ENCODE peak calls at places on chromosomes 16 and 17, in five cellular contexts. V is IMR-90, T is A549, Y is GM23248, W is fibroblast of lung. N is an unnamed sample.

GRCh38 chr16:879461-879861 is 78.9 kb upstream of the GNG13 start:
- DNase-seq in W (no peak), T (no peak), V (no peak), Y (no peak), N (no peak)

GRCh38 chr16:48852955-48853354 is 243.0 kb upstream of the N4BP1 start:
- DNase-seq in T (no peak), V (no peak), W (no peak), Y (no peak), N (no peak)

GRCh38 chr17:40490289-40490853 is 11.1 kb downstream of the TNS4 start:
- DNase-seq in Y (peak; percentile 92), T (peak; percentile 76), W (peak; percentile 69), V (peak; percentile 81), N (peak; percentile 85)

GRCh38 chr17:51046527-51047384 is 73.9 kb downstream of the SPAG9 start:
- DNase-seq in W (peak; percentile 98), V (peak; percentile 87), T (peak; percentile 26), Y (peak; percentile 88), N (peak; percentile 82)

GRCh38 chr16:88298882-88299745 is 83.6 kb upstream of the ZNF469 start:
- DNase-seq in T (no peak), W (peak; percentile 74), Y (peak; percentile 89), V (peak; percentile 68), N (peak; percentile 70)

GRCh38 chr16:51939371-51940005 is 607.5 kb downstream of the TOX3 start:
- DNase-seq in T (no peak), Y (no peak), V (no peak), W (no peak), N (no peak)

GRCh38 chr17:2837147-2837561 is 40.9 kb downstream of the RAP1GAP2 start:
- DNase-seq in V (no peak), Y (no peak), W (no peak), T (no peak), N (no peak)

GRCh38 chr17:31405941-31406371 is 14.5 kb downstream of the RAB11FIP4 start:
- DNase-seq in W (no peak), V (no peak), T (no peak), Y (no peak), N (no peak)

GRCh38 chr17:64399071-64399766 is 8.6 kb upstream of the PECAM1 start:
- DNase-seq in T (no peak), V (no peak), Y (no peak), W (peak; percentile 65), N (peak; percentile 50)

GRCh38 chr17:78272181-78272913 is 40.9 kb downstream of the TMEM235 start:
- DNase-seq in Y (no peak), W (peak; percentile 46), T (peak; percentile 81), V (peak; percentile 90), N (peak; percentile 99)

GRCh38 chr17:37732313-37732712 is 12.5 kb downstream of the HNF1B start:
- DNase-seq in T (no peak), V (no peak), Y (no peak), W (no peak), N (no peak)

GRCh38 chr17:17819561-17819995 is 17.2 kb downstream of the SREBF1 start:
- DNase-seq in Y (peak; percentile 92), W (peak; percentile 89), T (peak; percentile 89), V (peak; percentile 92), N (peak; percentile 89)

GRCh38 chr16:35193956-35194355 is 1734.5 kb downstream of the TP53TG3F start:
- DNase-seq in T (no peak), Y (no peak), V (no peak), W (no peak), N (no peak)

GRCh38 chr17:77164483-77165030 is 23.8 kb downstream of the SEC14L1 start:
- DNase-seq in W (peak; percentile 53), T (no peak), V (peak; percentile 53), Y (no peak), N (no peak)
- H3K4me2 ChIP-seq in W (no peak overlapping the region), T (no peak overlapping the region), V (peak overlapping the region; percentile 56), Y (no peak overlapping the region), N (no peak overlapping the region)

DNA sequence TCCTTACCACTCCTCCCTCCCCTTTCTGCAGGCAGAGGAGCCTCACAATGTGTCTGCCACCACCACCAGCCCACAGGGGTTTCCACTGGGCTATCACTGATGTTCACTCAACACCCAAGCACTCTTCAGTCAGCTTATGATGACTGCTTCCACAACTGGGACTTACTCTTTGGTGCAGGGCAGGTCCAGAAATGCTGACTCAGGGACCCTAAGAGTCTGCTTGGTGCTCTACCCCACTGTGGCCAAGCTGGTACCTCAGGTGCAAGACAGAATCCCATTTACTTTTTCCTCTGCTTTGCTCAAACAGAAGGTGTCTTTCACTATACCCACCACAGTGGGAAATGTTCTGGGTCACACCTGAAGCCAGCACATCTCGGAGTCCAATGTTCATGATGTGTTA is 40.1 kb downstream of the ZNF267 start:
- DNase-seq in W (no peak), T (no peak), V (no peak), Y (no peak), N (no peak)
- H3K9me3 ChIP-seq in W (peaks cover 7% of the 10 kb centered on the region), T (peaks cover 94% of the 10 kb centered on the region), V (peaks cover 44% of the 10 kb centered on the region), Y (peaks cover 32% of the 10 kb centered on the region), N (peaks cover 84% of the 10 kb centered on the region)

DNA sequence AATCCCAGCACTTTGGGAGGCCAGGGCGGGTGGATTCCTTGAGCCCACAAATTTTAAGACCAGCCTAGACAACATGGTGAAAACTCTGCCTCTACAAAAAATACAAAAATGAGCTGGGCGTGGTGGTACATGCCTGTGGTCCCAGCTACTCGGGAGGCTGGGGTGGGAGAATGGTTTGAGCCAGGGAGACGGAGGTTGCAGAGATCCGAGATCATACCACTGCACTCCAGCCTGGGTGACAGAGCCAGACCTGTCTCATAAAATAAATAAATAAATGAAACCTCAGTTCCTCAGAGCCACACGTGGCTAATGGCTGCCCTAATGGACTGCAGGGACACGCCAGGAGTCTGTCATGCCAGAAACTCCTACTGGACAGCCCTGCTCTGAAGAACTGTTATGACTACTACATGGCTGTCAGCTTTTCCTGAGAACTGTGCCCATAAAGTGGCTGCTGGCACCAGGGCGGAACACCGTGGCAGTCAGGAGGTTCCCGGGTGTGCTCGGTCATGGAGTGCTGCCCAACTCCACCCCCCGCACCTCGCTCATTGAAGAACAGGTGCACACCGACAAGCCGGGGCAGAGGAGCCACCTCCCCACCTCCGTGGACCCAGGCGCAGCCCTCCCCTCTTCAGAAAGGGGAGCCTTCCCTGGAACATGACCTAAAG is 4.3 kb downstream of the TMEM11 start:
- DNase-seq in V (no peak), W (no peak), T (no peak), Y (peak; percentile 57), N (no peak)
- H3K4me2 ChIP-seq in V (no peak overlapping the region), W (no peak overlapping the region), T (no peak overlapping the region), Y (peak overlapping the region; percentile 22), N (no peak overlapping the region)

GRCh38 chr17:83189673-83190385 is 110.4 kb downstream of the METRNL start:
- DNase-seq in T (no peak), V (peak; percentile 90), Y (peak; percentile 87), W (peak; percentile 64), N (no peak)
- H3K9me3 ChIP-seq in T (peaks cover 3% of the 10 kb centered on the region), V (peaks cover 19% of the 10 kb centered on the region), Y (no peaks in the 10 kb centered on the region), W (no peaks in the 10 kb centered on the region), N (no peaks in the 10 kb centered on the region)

DNA sequence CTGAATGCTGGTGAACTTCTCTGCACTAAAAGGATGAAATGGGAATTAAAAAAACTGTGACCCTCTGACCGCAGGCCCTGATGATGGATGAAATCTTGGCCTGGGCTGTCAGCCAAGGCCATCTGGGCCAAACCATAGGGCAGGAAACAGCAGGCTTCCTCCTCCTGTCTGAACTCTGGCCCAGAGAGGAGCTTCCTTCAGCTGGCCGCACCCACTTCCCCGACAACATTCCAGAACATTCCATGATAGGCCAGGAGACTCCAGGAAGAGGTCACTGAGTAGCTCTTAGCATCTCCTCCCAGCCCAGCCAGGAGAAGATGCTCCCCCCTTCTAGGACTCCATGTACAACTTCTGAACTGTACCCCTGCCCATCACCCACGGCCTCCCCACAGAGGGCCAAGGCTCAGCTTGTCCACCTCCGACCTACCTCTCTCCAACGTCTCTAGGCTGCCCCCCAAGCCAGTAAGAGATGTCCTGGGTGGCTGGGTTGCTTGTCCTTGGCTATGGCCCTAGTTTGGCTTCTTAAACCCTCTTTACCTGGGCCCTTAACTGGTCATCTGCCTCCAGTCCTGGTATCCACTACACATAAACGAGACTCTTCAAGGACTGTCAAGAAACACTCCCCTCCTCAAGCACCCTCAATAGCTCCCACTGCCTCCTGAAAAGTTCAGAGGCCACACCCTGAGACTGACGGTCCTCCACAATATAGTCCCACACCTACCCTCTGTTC is 1.7 kb downstream of the RPH3AL start:
- DNase-seq in W (peak; percentile 44), V (no peak), Y (peak; percentile 17), T (peak; percentile 96), N (peak; percentile 47)
- H3K4me2 ChIP-seq in W (no peak overlapping the region), V (no peak overlapping the region), Y (no peak overlapping the region), T (peak overlapping the region; percentile 85), N (peak overlapping the region; percentile 29)

DNA sequence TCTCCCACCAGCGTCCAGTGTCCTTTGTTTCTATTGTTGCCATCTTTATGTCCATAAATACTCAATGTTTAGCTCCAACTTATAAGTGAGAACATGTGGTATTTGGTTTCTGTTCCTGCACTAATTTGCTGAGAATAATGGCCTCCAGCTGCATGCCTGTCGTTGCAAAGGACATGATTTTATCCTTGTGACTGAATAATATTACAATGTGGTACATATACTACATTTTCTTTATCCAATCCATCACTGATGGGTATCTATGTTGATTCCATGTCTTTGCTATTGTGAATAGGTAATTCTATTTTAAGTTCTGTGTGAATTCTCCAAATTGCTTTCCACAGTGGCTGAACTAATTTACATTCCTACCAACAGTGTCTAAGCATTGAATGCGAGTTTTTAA is 578.6 kb upstream of the CA10 start:
- DNase-seq in Y (no peak), W (no peak), T (no peak), V (no peak), N (no peak)
- H3K9me3 ChIP-seq in Y (no peaks in the 10 kb centered on the region), W (no peaks in the 10 kb centered on the region), T (no peaks in the 10 kb centered on the region), V (peaks cover 2% of the 10 kb centered on the region), N (no peaks in the 10 kb centered on the region)

DNA sequence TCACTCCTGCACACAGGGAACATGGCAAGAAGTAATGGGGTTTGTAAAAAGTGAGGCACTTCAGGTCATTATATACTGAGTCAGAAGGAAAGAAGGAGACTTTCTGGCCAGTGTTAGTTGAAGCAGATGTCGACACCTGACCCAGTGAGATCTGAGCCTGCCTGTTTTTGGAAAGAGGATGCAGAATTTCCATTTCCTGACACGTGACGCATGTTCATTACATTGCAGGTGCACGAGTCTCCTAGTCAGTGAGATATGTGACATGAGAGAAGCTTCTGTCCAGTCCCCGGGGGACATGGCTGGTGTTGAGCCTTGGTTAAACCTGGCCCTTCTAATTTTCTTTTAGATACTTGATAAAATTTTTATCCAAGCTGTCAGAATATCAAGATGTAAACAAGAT is 62.3 kb downstream of the ELAC2 start:
- DNase-seq in W (no peak), T (no peak), V (no peak), Y (no peak), N (no peak)
- H3K4me2 ChIP-seq in W (no peak overlapping the region), T (no peak overlapping the region), V (no peak overlapping the region), Y (no peak overlapping the region), N (no peak overlapping the region)

DNA sequence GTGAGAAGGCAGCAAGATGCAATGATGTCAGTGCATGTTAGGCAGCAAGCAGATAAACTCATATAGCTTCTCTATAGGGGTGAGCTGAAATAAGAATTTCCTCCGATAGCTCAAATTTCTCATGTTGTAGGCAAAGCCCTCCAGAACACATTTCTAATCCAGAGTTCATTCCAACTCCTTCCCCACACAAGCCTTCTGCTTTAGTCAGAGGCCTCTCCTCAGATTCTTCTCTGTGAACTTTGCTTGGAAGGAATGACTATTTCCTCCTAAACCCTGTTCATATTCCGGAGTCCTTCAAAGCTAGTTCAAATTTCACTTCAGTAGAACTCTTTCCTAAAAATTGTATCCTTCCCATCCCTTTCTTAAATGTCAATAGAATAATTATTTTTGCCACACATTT is 144.8 kb downstream of the KCNJ2 start:
- DNase-seq in W (peak; percentile 93), V (peak; percentile 78), T (no peak), Y (peak; percentile 80), N (no peak)
- H3K9me3 ChIP-seq in W (no peaks in the 10 kb centered on the region), V (no peaks in the 10 kb centered on the region), T (peaks cover 3% of the 10 kb centered on the region), Y (no peaks in the 10 kb centered on the region), N (no peaks in the 10 kb centered on the region)

N was measured in mammary epithelial cell.